ENCODE peak calls at places on chromosomes 2 and 18, in five cellular contexts. B is HCT116, A is K562, Z is endothelial cell of umbilical vein, R is GM23338. W is an unnamed sample.

GRCh38 chr18:6414723-6415362 is at the start of gene L3MBTL4:
- DNase-seq in B (no peak), A (no peak), Z (no peak), R (peak; percentile 63), W (no peak)

GRCh38 chr2:60565472-60565871 is 12.0 kb upstream of the BCL11A start:
- DNase-seq in B (peak; percentile 38), A (no peak), Z (no peak), R (peak; percentile 69), W (peak; percentile 32)

GRCh38 chr2:72765997-72766609 is 59.7 kb downstream of the EXOC6B start:
- DNase-seq in B (no peak), A (no peak), Z (no peak), R (peak; percentile 25), W (no peak)

GRCh38 chr2:208363485-208363884 is 43.1 kb upstream of the PTH2R start:
- DNase-seq in B (no peak), A (no peak), Z (peak; percentile 7), R (no peak), W (no peak)

GRCh38 chr2:101251844-101252407 is 760 bp upstream of the CNOT11 start:
- DNase-seq in B (peak; percentile 74), A (no peak), Z (no peak), R (peak; percentile 82), W (peak; percentile 10)

GRCh38 chr18:9803698-9804516 is 81.9 kb upstream of the TXNDC2 start:
- DNase-seq in B (no peak), A (peak; percentile 58), Z (peak; percentile 34), R (peak; percentile 13), W (no peak)

GRCh38 chr2:44715671-44716077 is 225.8 kb upstream of the SIX3 start:
- DNase-seq in B (peak; percentile 19), A (no peak), Z (peak; percentile 26), R (peak; percentile 85), W (peak; percentile 26)

GRCh38 chr2:37740330-37740729 is 68.9 kb upstream of the CDC42EP3 start:
- DNase-seq in B (no peak), A (no peak), Z (peak; percentile 4), R (no peak), W (no peak)

GRCh38 chr2:222862915-222863544 is 2.2 kb downstream of the ACSL3 start:
- DNase-seq in B (no peak), A (no peak), Z (no peak), R (no peak), W (no peak)

GRCh38 chr2:1730047-1730937 is 14.0 kb downstream of the PXDN start:
- DNase-seq in B (no peak), A (no peak), Z (peak; percentile 54), R (peak; percentile 56), W (no peak)

GRCh38 chr2:24337958-24338357 is 22.4 kb downstream of the ITSN2 start:
- DNase-seq in B (no peak), A (no peak), Z (peak; percentile 63), R (peak; percentile 36), W (no peak)

GRCh38 chr2:75157435-75157834 is 41.9 kb downstream of the TACR1 start:
- DNase-seq in B (no peak), A (peak; percentile 11), Z (no peak), R (peak; percentile 54), W (no peak)

GRCh38 chr18:57951999-57952774 is 91.8 kb upstream of the NEDD4L start:
- DNase-seq in B (no peak), A (no peak), Z (no peak), R (no peak), W (no peak)

GRCh38 chr2:239595711-239596110 is 194.9 kb upstream of the HDAC4 start:
- DNase-seq in B (no peak), A (no peak), Z (no peak), R (no peak), W (no peak)

GRCh38 chr2:191679818-191680600 is 2.1 kb downstream of the NABP1 start:
- DNase-seq in B (peak; percentile 66), A (no peak), Z (peak; percentile 64), R (no peak), W (no peak)

GRCh38 chr18:33914399-33914798 is 310.3 kb downstream of the NOL4 start:
- DNase-seq in B (no peak), A (no peak), Z (no peak), R (no peak), W (no peak)

GRCh38 chr2:11833601-11834000 is 87.2 kb downstream of the LPIN1 start:
- DNase-seq in B (no peak), A (no peak), Z (no peak), R (no peak), W (peak; percentile 24)

GRCh38 chr2:128306931-128307460 is 11.7 kb downstream of the HS6ST1 start:
- DNase-seq in B (no peak), A (no peak), Z (no peak), R (no peak), W (no peak)

GRCh38 chr2:225103737-225104141 is 61.5 kb upstream of the DOCK10 start:
- DNase-seq in B (no peak), A (no peak), Z (peak; percentile 24), R (no peak), W (no peak)

GRCh38 chr2:63159262-63159661 is 108.6 kb downstream of the OTX1 start:
- DNase-seq in B (no peak), A (no peak), Z (no peak), R (no peak), W (no peak)

GRCh38 chr18:56661414-56662101 is 10.4 kb downstream of the WDR7 start:
- DNase-seq in B (no peak), A (no peak), Z (no peak), R (no peak), W (no peak)

GRCh38 chr2:172102159-172102857 is 392 bp downstream of the DLX2 start:
- DNase-seq in B (no peak), A (peak; percentile 85), Z (peak; percentile 21), R (no peak), W (no peak)

GRCh38 chr2:232534940-232535735 is 4.4 kb upstream of the CHRNG start:
- DNase-seq in B (no peak), A (no peak), Z (no peak), R (no peak), W (no peak)

GRCh38 chr2:145277922-145278321 is 758.0 kb upstream of the ZEB2 start:
- DNase-seq in B (no peak), A (no peak), Z (no peak), R (no peak), W (no peak)

GRCh38 chr2:42141687-42142475 is 27.3 kb upstream of the EML4 start:
- DNase-seq in B (no peak), A (peak; percentile 75), Z (peak; percentile 81), R (peak; percentile 72), W (peak; percentile 83)

GRCh38 chr18:35444636-35445035 is 53.1 kb downstream of the INO80C start:
- DNase-seq in B (no peak), A (no peak), Z (no peak), R (no peak), W (no peak)

GRCh38 chr2:223652122-223652521 is 50.0 kb upstream of the SCG2 start:
- DNase-seq in B (no peak), A (no peak), Z (no peak), R (no peak), W (no peak)

GRCh38 chr18:49447810-49448745 is 12.4 kb downstream of the DYM start:
- DNase-seq in B (peak; percentile 67), A (peak; percentile 9), Z (peak; percentile 53), R (peak; percentile 94), W (peak; percentile 22)

GRCh38 chr2:10036095-10036879 is 7.1 kb upstream of the KLF11 start:
- DNase-seq in B (no peak), A (no peak), Z (peak; percentile 80), R (peak; percentile 32), W (no peak)
- TF ChIP-seq POLR2AphosphoS5 in B (no peak), A (no peak), Z (no peak), R (no peak), W (no peak)

GRCh38 chr2:199468561-199469513 is 11.1 kb upstream of the SATB2 start:
- DNase-seq in B (no peak), A (no peak), Z (no peak), R (peak; percentile 87), W (no peak)
- TF ChIP-seq EZH2 in B (no peak), A (no peak), Z (peak; percentile 49), R (peak; percentile 87), W (no peak)

DNA sequence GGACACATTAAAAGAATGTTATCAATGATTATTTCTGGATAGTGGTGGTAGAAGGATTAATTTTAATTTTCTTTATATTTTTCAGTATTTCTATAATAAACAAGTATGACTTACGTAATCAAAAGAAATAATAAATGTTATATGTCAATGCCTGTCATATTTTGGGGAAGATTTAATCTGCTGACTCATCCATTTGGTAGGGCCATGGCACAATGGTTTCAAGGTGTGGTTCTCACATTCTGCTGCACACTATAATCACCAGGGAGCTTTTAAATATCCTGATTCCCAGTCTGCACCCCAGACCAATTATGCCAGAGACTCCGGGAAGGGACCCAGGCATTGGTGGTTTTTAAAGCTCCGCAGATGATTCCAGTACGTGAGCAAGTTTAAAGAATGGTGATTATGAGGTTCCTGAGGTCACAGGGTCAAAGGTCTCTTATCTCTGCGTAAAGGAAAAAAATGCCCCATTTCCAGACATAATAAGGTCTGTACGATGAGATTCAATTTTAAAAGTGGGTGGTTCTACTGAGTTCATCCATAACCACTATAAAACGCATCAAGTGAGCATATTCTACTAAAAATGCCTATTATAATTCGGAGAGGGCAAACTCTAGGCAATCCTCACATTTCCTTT is 27.2 kb downstream of the WIPF1 start:
- DNase-seq in B (no peak), A (no peak), Z (no peak), R (no peak), W (no peak)
- H3K4me3 ChIP-seq in B (no peak overlapping the region), A (no peak overlapping the region), Z (no peak overlapping the region), R (no peak overlapping the region), W (no peak overlapping the region)

GRCh38 chr2:193670478-193670877 is 1475.7 kb upstream of the TMEFF2 start:
- DNase-seq in B (no peak), A (no peak), Z (no peak), R (no peak), W (no peak)
- TF ChIP-seq POLR2AphosphoS5 in B (no peak), A (no peak), Z (no peak), R (no peak), W (no peak)

DNA sequence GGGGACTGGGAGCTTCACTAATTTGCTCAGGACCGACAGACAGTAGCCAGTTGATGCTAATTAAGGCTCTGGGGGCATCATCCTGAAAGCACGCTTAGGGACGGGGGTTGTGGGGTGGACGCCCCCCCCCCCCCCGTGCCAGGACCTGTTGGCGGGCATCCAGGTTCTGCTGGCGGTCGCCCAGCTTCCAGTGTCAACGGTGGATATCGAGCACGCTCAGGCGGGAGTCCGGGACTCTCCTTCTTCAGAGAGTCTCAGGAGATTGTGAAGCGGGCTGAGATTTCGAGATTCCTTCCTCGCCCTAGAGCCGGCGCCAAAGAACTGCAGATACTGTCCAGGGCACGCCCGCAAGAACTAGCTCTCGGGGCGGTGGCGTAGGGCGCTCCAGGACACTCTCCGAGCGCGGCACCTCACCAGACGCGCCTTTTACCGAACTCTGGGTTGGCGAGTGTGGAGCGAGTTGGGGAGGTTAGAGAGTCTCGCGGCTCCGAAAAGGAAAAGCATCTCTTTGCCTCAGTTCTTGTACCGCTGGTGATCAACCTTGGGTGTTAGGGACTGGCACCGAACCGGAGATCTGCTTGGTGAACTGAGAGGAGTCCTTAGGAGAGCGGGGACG is 5.6 kb downstream of the RAX start:
- DNase-seq in B (no peak), A (no peak), Z (no peak), R (peak; percentile 75), W (no peak)
- TF ChIP-seq EZH2 in B (no peak), A (no peak), Z (peak; percentile 17), R (peak; percentile 98), W (no peak)

W was measured in SK-N-MC.